ENCODE peak calls at places on chromosomes 2 and 18, in eight cellular contexts. D is spleen, I is endothelial cell of umbilical vein, H is NB4, U is breast epithelium, F is right lobe of liver, V is K562, B is A549. A is an unnamed sample.
A peak's percentile ranks its signal among the peaks of the same experiment; 100 is the strongest.

GRCh38 chr2:72788756-72789155 is 37.1 kb downstream of the EXOC6B start:
- DNase-seq in V (no peak), H (no peak), D (no peak), U (no peak), I (peak; percentile 56), B (no peak), F (no peak), A (no peak)

GRCh38 chr2:64645014-64645418 is 8.7 kb downstream of the SERTAD2 start:
- DNase-seq in B (peak; percentile 75), D (no peak), H (peak; percentile 94), I (peak; percentile 80), F (peak; percentile 62), V (peak; percentile 59), U (no peak), A (no peak)

GRCh38 chr2:234690569-234691225 is 193.8 kb upstream of the ARL4C start:
- DNase-seq in H (no peak), U (no peak), D (no peak), B (no peak), V (no peak), I (peak; percentile 97), F (no peak), A (peak; percentile 64)

GRCh38 chr2:114550364-114550763 is 107.9 kb downstream of the DPP10 start:
- DNase-seq in I (no peak), B (no peak), H (no peak), U (no peak), F (no peak), D (no peak), V (no peak), A (no peak)

GRCh38 chr2:212723226-212723625 is 184.6 kb upstream of the ERBB4 start:
- DNase-seq in H (no peak), V (no peak), B (no peak), D (no peak), F (no peak), I (no peak), U (no peak), A (no peak)

GRCh38 chr2:219916761-219917160 is 289.3 kb downstream of the SLC4A3 start:
- DNase-seq in H (no peak), V (no peak), D (no peak), I (no peak), B (no peak), U (no peak), F (no peak), A (no peak)

GRCh38 chr18:9147440-9148238 is 11.1 kb downstream of the ANKRD12 start:
- DNase-seq in U (no peak), I (peak; percentile 79), B (peak; percentile 41), V (no peak), D (no peak), H (peak; percentile 79), F (no peak), A (no peak)

GRCh38 chr2:171718720-171719119 is 31.5 kb downstream of the DYNC1I2 start:
- DNase-seq in F (no peak), V (no peak), H (no peak), B (no peak), I (no peak), D (no peak), U (no peak), A (no peak)

DNA sequence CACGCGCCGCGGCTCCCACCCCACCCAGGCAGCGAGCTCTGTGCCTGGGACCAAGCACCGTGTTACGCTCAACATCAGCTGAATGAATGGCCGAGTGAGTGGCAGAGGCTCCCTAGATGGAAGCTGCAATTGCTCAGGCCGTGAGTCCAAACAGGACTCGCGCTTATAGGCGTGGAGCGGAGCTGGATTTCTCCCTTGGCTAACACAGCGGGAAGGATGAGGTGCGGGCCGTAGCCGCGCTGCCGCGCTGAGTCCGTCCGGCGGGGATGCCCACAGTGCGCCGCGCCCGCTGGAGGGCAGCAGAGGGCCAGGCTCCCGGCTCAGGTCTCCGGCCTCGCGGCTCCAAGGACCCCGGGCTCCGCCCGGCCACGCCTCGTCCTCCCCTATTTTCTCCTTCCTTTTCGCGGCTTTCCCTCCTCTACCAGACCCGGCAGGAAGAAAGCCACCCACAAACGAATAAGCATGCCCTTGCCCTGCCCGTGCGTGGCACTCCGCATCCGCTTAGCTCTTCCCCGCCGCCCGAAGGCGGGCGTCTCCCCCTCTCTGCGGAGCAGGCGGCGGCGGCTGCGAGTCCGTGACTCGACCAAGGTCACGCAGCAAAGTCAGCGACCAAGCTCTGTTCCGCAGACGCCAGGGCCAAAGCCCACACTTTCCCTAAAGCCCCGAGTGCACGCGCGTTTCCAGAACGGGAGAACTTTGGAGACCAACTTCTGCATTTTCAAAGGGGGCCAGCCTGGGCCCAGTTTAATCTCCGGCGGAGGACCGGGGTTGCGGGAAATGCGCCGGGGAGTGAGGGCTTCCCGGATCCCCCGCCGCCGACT is 48.5 kb downstream of the KCNIP3 start:
- DNase-seq in H (peak; percentile 82), B (peak; percentile 88), D (peak; percentile 92), U (peak; percentile 66), F (peak; percentile 88), I (peak; percentile 66), V (peak; percentile 92), A (no peak)
- TF ChIP-seq POLR2A in H (no peak), B (peak; percentile 21), D (no peak), U (no peak), F (no peak), I (no peak), V (peak; percentile 35), A (no peak)

GRCh38 chr2:45919711-45920111 is 268.2 kb downstream of the PRKCE start:
- DNase-seq in D (no peak), B (no peak), F (no peak), U (peak; percentile 60), V (no peak), I (no peak), H (no peak), A (no peak)
- TF ChIP-seq POLR2A in D (no peak), B (no peak), F (no peak), U (no peak), V (no peak), I (no peak), H (no peak), A (no peak)

GRCh38 chr2:48829036-48829435 is 73.5 kb upstream of the LHCGR start:
- DNase-seq in I (no peak), B (no peak), V (no peak), D (no peak), H (no peak), F (no peak), U (no peak), A (no peak)
- TF ChIP-seq POLR2A in I (no peak), B (no peak), V (no peak), D (no peak), H (no peak), F (no peak), U (no peak), A (no peak)

DNA sequence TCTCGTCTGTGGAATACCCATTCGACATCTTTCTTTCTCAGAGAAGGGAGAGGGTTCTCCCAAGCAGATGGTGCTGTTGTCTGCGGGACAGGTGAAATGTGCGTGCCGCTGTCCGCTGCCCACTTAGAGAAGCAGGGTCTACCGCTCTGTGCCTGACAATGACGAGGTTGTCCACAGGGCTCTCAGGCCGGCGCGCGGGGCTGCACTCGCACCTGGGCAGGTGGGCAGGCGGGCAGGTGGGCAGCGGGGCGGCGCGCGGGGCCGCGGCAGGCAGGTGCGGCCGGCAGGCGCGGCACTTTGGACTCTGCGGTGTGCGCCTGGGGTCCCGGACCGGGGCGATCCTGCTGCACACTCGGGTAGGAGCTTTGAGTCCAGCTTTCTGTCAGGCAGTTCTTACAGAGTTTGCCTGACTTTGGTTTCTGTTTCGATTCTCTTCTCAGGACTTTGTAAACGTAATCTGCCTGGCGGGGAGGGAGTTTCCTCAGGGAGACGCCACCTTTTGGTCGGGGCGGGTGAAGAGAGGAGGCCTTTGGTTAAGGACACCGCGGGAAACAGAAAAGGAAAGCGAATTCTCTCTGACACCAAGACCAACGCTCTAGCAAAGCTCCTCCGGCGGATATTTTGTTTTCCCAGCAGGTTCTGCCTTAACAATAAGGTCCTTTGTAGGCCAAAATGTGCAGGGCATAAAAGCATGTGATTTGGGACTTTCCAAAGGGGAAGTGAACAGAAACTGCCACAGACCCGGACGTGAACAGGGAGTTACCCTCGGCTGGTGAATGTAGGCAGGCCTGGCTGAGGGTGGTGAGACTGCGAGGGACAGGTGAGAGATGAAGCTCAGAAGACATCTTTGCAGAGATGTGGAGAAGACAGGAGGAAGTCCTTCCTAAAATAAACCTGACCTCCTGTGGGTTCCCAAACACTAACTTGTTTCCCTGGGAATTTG is at the start of gene IFIH1:
- DNase-seq in I (peak; percentile 88), V (peak; percentile 18), F (peak; percentile 86), H (peak; percentile 93), D (peak; percentile 91), B (peak; percentile 70), U (peak; percentile 81), A (peak; percentile 93)
- TF ChIP-seq POLR2A in I (no peak), V (no peak), F (peak; percentile 62), H (no peak), D (no peak), B (no peak), U (no peak), A (no peak)

DNA sequence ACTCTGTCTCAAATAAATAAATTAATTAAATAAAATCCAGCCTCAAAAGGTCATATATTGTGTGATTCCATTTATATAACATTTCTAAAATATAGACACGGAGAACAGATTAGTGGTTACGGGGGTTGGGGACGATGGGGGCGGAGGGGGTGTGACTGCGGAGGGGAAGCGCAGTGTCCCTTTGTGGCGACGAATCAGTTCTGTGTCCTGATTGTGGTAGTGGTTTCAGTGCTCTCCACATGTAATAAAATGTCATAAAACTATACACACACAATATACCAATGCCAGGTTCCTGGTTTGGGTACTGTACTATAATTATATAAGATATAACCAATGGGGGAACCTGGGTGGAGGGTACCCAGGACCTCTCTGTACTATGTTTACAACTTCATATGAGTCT is 186.4 kb downstream of the ANAPC1 start:
- DNase-seq in I (no peak), B (no peak), V (no peak), F (no peak), H (peak; percentile 45), D (no peak), U (no peak), A (no peak)
- TF ChIP-seq POLR2A in I (no peak), B (no peak), V (no peak), F (no peak), H (no peak), D (no peak), U (no peak), A (no peak)

DNA sequence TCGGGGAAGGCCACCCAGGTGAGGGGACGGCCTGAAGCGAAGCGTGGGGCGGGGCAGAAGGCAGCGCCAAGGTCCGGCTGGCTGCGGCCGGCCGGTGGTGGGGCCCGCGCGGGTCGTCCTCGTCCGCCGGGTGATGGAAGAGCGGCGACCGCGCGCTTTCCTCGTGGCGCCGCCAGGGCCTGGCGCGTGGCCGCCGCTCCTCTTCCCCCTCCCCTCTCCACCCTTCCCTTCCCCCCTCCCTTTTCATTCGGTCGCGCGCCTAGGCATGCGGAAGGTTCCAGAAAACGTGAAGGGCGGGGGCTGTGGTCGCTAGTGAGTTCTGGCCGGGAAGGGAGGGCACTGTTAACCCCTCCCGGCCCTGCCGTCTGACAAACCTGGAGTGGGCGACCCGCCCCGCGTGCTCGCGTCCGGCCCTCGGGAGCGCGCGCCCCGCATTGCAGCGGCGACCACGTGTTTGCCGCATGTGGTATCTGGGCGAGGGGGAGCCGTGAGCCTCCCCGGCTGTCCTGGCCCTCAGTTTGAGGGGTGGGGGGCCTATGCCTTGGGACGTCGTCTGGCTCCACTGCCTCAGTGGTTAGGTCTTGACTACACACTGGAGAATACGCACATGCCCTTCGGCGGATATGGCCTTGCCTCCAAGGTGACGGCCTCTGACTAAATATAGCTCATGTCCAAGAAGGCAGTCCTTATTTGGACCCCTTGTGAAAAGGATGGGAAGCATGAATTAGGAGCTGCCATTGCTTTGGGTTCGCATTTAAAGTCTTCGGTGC is 578 bp downstream of the MAT2A start:
- DNase-seq in U (peak; percentile 60), H (peak; percentile 83), I (peak; percentile 61), F (peak; percentile 68), D (peak; percentile 94), V (peak; percentile 86), B (peak; percentile 40), A (peak; percentile 93)
- TF ChIP-seq POLR2A in U (no peak), H (no peak), I (no peak), F (peak; percentile 45), D (no peak), V (no peak), B (no peak), A (no peak)